ENCODE peak calls at places on chromosomes 12 and 14, in five cellular contexts. One of them, this sample, is unnamed.

GRCh38 chr12:29591140-29592020 is 93.9 kb upstream of the OVCH1 start:
- DNase-seq in stimulated activated CD4-positive, alpha-beta T cell treated with anti-CD3 and anti-CD28 coated beads, Interleukin-4, amount 100 ng/mL, for 1 hour: no peak
- DNase-seq in frontal cortex: no peak
- DNase-seq in fibroblast of lung: no peak
- DNase-seq in adipocyte: peak
- DNase-seq in this sample: peak

GRCh38 chr14:25837431-25837950 is 760.3 kb downstream of the NOVA1 start:
- DNase-seq in stimulated activated CD4-positive, alpha-beta T cell treated with anti-CD3 and anti-CD28 coated beads, Interleukin-4, amount 100 ng/mL, for 1 hour: no peak
- DNase-seq in adipocyte: no peak
- DNase-seq in frontal cortex: no peak
- DNase-seq in fibroblast of lung: peak
- DNase-seq in this sample: no peak

GRCh38 chr12:25102402-25102801 is 92.6 kb downstream of the DNAI7 start:
- DNase-seq in stimulated activated CD4-positive, alpha-beta T cell treated with anti-CD3 and anti-CD28 coated beads, Interleukin-4, amount 100 ng/mL, for 1 hour: no peak
- DNase-seq in fibroblast of lung: no peak
- DNase-seq in adipocyte: no peak
- DNase-seq in frontal cortex: no peak
- DNase-seq in this sample: no peak

GRCh38 chr14:69231486-69231885 is 28.5 kb upstream of the GALNT16 start:
- DNase-seq in frontal cortex: no peak
- DNase-seq in adipocyte: no peak
- DNase-seq in fibroblast of lung: no peak
- DNase-seq in stimulated activated CD4-positive, alpha-beta T cell treated with anti-CD3 and anti-CD28 coated beads, Interleukin-4, amount 100 ng/mL, for 1 hour: no peak
- DNase-seq in this sample: no peak

GRCh38 chr12:50119387-50119786 is 7.4 kb downstream of the COX14 start:
- DNase-seq in adipocyte: no peak
- DNase-seq in frontal cortex: no peak
- DNase-seq in fibroblast of lung: no peak
- DNase-seq in stimulated activated CD4-positive, alpha-beta T cell treated with anti-CD3 and anti-CD28 coated beads, Interleukin-4, amount 100 ng/mL, for 1 hour: no peak
- DNase-seq in this sample: no peak

GRCh38 chr14:92726135-92726932 is 22.1 kb downstream of the LGMN start:
- DNase-seq in adipocyte: peak
- DNase-seq in frontal cortex: no peak
- DNase-seq in stimulated activated CD4-positive, alpha-beta T cell treated with anti-CD3 and anti-CD28 coated beads, Interleukin-4, amount 100 ng/mL, for 1 hour: peak
- DNase-seq in fibroblast of lung: peak
- DNase-seq in this sample: no peak

GRCh38 chr14:95815226-95815690 is 61.4 kb upstream of the TUNAR start:
- DNase-seq in adipocyte: no peak
- DNase-seq in frontal cortex: no peak
- DNase-seq in fibroblast of lung: no peak
- DNase-seq in stimulated activated CD4-positive, alpha-beta T cell treated with anti-CD3 and anti-CD28 coated beads, Interleukin-4, amount 100 ng/mL, for 1 hour: no peak
- DNase-seq in this sample: no peak

GRCh38 chr12:110699591-110700445 is 10.9 kb upstream of the HVCN1 start:
- DNase-seq in fibroblast of lung: no peak
- DNase-seq in adipocyte: no peak
- DNase-seq in frontal cortex: no peak
- DNase-seq in stimulated activated CD4-positive, alpha-beta T cell treated with anti-CD3 and anti-CD28 coated beads, Interleukin-4, amount 100 ng/mL, for 1 hour: no peak
- DNase-seq in this sample: no peak

GRCh38 chr12:51678086-51678724 is 87.2 kb downstream of the SCN8A start:
- DNase-seq in fibroblast of lung: peak
- DNase-seq in adipocyte: peak
- DNase-seq in frontal cortex: peak
- DNase-seq in stimulated activated CD4-positive, alpha-beta T cell treated with anti-CD3 and anti-CD28 coated beads, Interleukin-4, amount 100 ng/mL, for 1 hour: peak
- DNase-seq in this sample: peak

GRCh38 chr12:54017845-54018607 is 9.2 kb downstream of the HOXC8 start:
- DNase-seq in adipocyte: peak
- DNase-seq in stimulated activated CD4-positive, alpha-beta T cell treated with anti-CD3 and anti-CD28 coated beads, Interleukin-4, amount 100 ng/mL, for 1 hour: peak
- DNase-seq in fibroblast of lung: no peak
- DNase-seq in frontal cortex: peak
- DNase-seq in this sample: peak